ENCODE peak calls at places on chromosomes 6 and 20, in eight cellular contexts. X is neural progenitor cell, U is GM23248, N is PC-3, B is HCT116, Q is OCI-LY7, S is hepatocyte, V is SK-N-SH. I is an unnamed sample. For H3K4me1, the result is how much of the 10 kb centered on the place peaks cover.

GRCh38 chr20:34989118-34989517 is 33.5 kb downstream of the MYH7B start:
- DNase-seq in X (no peak), U (no peak), N (no peak), B (no peak), Q (no peak), S (no peak), V (no peak), I (no peak)

GRCh38 chr6:34484899-34485298 is 19.0 kb downstream of the PACSIN1 start:
- DNase-seq in X (no peak), U (no peak), N (peak), B (peak), Q (peak), S (peak), V (no peak), I (no peak)

GRCh38 chr20:47857994-47858557 is 72.8 kb upstream of the SULF2 start:
- DNase-seq in X (no peak), U (peak), N (no peak), B (no peak), Q (no peak), S (peak), V (no peak), I (no peak)

GRCh38 chr6:123661105-123661891 is 24.5 kb upstream of the TRDN start:
- DNase-seq in X (no peak), U (no peak), N (no peak), B (no peak), Q (no peak), S (no peak), V (no peak), I (no peak)

GRCh38 chr6:155038104-155038503 is 43.0 kb downstream of the TIAM2 start:
- DNase-seq in X (no peak), U (no peak), N (no peak), B (no peak), Q (no peak), S (no peak), V (no peak), I (no peak)

GRCh38 chr20:46894579-46894958 is at the start of gene EYA2:
- DNase-seq in X (peak), U (peak), N (no peak), B (no peak), Q (no peak), S (peak), V (peak), I (peak)

GRCh38 chr20:17662333-17663039 is 19.6 kb downstream of the RRBP1 start:
- DNase-seq in X (no peak), U (peak), N (no peak), B (no peak), Q (no peak), S (no peak), V (no peak), I (no peak)

GRCh38 chr20:39066464-39066863 is 104.3 kb downstream of the DHX35 start:
- DNase-seq in X (peak), U (no peak), N (no peak), B (no peak), Q (peak), S (no peak), V (peak), I (peak)

GRCh38 chr6:167422934-167423333 is 98.0 kb downstream of the TTLL2 start:
- DNase-seq in X (no peak), U (no peak), N (no peak), B (no peak), Q (no peak), S (no peak), V (peak), I (no peak)

GRCh38 chr6:167426620-167427019 is 101.7 kb downstream of the TTLL2 start:
- DNase-seq in X (no peak), U (no peak), N (no peak), B (no peak), Q (no peak), S (peak), V (no peak), I (no peak)

GRCh38 chr6:167426074-167426473 is 101.2 kb downstream of the TTLL2 start:
- DNase-seq in X (no peak), U (no peak), N (no peak), B (no peak), Q (no peak), S (no peak), V (no peak), I (no peak)

GRCh38 chr6:167424700-167425099 is 99.8 kb downstream of the TTLL2 start:
- DNase-seq in X (no peak), U (no peak), N (no peak), B (no peak), Q (no peak), S (no peak), V (no peak), I (no peak)

DNA sequence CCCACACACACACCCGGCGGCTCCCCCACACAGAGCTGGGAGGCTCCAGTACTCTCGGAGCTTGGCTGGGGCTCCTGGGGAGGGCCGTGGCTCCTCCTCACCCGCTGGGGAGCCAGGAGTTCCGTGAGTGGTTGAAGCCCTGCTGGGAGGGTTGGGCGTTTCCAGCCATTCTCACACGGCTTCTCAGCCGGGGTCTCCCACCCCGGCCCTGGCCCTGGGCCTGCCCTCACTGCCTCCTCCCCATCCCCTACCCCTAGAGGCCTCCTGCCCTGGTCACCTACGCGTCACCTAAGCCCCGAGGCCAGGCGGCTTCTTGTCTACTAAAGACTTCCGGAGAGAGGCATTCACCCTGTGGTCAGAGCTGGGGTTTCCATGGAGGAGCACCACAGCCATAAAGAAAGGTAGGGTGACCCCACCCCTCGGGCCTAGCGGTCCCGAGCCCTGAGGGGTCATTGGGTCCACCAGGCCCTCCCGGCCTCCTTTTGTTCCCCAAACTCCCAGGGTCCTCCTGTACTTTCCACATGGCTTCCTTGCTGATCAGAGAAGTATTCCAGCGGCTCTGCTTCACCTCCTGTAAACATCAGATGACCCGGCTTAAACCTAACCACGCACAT is 99.3 kb downstream of the TTLL2 start:
- DNase-seq in X (no peak), U (no peak), N (no peak), B (no peak), Q (no peak), S (no peak), V (peak), I (no peak)
- TF ChIP-seq EZH2phosphoT487 in X (no peak), U (no peak), N (no peak), B (no peak), Q (no peak), S (no peak), V (no peak), I (no peak)

GRCh38 chr6:30615219-30615957 is 1.7 kb downstream of the PPP1R10 start:
- DNase-seq in X (peak), U (peak), N (peak), B (peak), Q (peak), S (peak), V (no peak), I (peak)
- H3K4me1 ChIP-seq in X (under half), U (under half), N (under half), B (under half), Q (under half), S (under half), V (under half), I (under half)

DNA sequence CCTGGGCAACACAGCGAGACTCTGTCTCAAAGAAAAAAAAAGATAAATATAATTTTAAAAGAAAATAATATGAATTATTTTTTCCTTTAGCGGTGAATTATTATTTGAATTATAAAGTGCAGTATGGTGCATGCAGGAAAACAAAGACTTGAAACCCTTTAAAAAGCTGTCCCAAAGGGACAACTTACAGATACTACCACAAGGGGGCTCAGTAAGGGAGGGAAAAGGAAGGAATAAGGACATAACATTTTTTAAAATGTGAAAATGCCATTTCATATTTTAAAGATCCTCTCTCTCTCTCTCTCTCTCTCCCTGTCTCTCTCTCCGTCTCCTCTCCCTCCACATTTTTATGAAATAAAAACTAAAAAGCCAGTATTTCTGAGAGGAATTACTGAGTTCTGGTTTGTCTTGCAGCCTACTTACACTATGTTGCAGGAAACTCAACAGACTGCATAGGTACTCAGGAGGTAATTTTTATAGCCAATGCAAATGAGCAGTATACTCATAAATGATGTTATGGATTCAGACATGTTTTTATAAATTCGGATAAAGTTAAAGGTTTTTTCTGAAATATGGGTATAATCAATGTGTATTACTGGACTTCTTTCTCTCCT is 455.0 kb upstream of the GJE1 start:
- DNase-seq in X (peak), U (peak), N (peak), B (peak), Q (peak), S (peak), V (peak), I (peak)
- H2AFZ ChIP-seq in X (peak), U (peak), N (peak), B (peak), Q (no peak), S (no peak), V (peak), I (no peak)

GRCh38 chr6:147099974-147100373 is 104.2 kb upstream of the STXBP5 start:
- DNase-seq in X (no peak), U (peak), N (no peak), B (no peak), Q (no peak), S (no peak), V (no peak), I (no peak)
- TF ChIP-seq EZH2phosphoT487 in X (no peak), U (no peak), N (no peak), B (no peak), Q (no peak), S (no peak), V (no peak), I (no peak)

DNA sequence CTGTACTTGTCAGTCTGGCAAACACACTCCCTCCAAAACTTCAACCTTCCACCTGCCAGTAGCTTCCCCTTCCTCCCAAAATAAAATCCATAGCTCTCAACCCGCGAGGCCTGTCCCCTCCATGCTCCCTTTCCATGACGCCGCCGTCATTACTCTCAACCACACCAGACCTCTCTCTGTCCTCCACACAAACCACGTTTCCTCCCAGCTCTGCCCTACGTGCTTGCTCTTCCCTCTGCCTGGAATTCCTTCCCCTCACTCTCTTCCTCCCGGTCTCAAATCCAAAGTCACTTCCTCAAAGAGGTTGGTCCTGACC is 125.3 kb downstream of the NFATC2 start:
- DNase-seq in X (no peak), U (no peak), N (no peak), B (no peak), Q (no peak), S (no peak), V (no peak), I (no peak)
- H3K4me1 ChIP-seq in X (under half), U (under half), N (under half), B (under half), Q (half or more), S (under half), V (under half), I (under half)

DNA sequence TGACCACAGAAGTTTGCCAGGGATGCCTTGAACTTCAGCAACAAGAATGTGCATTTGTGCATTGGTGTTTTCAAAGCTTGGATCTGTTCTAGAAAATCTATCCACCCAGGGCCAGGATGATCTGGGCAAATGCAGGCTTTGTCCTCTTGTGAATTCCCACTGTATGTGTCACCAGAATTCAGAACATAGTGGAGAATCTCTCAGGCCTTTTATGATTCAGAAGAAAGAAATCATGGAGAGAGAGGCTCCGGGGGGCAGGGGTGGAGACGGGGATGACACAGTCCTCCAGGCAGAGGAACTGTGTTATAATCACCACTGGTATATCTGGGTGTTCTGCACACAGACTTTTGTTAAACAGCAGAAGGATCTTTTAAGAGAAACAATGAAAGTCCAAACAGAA is 304.1 kb downstream of the CDH4 start:
- DNase-seq in X (no peak), U (peak), N (no peak), B (no peak), Q (no peak), S (no peak), V (no peak), I (no peak)
- H2AFZ ChIP-seq in X (no peak), U (peak), N (no peak), B (no peak), Q (no peak), S (no peak), V (no peak), I (no peak)

GRCh38 chr6:22025468-22026159 is 271.2 kb downstream of the PRL start:
- DNase-seq in X (peak), U (peak), N (peak), B (no peak), Q (peak), S (peak), V (peak), I (peak)
- TF ChIP-seq EZH2phosphoT487 in X (no peak), U (no peak), N (no peak), B (no peak), Q (no peak), S (no peak), V (no peak), I (no peak)

GRCh38 chr20:49669601-49670189 is 44.0 kb downstream of the B4GALT5 start:
- DNase-seq in X (no peak), U (no peak), N (no peak), B (no peak), Q (peak), S (no peak), V (no peak), I (no peak)
- H3K4me1 ChIP-seq in X (under half), U (under half), N (under half), B (under half), Q (half or more), S (under half), V (under half), I (under half)